ENCODE peak calls at places on chromosomes 3 and 15, in eight cellular contexts. Q, X, W, V, P, K, A and Z are unnamed samples. For H3K36me3, the result is how much of the 10 kb centered on the place peaks cover.

GRCh38 chr3:66620185-66620803 is 119.5 kb upstream of the LRIG1 start:
- DNase-seq in Q (no peak), X (no peak), W (no peak), V (no peak), P (no peak), K (no peak), A (no peak), Z (no peak)

GRCh38 chr15:57079446-57079845 is 161.0 kb downstream of the TCF12 start:
- DNase-seq in Q (no peak), X (no peak), W (peak), V (no peak), P (no peak), K (no peak), A (no peak), Z (no peak)

GRCh38 chr15:31262143-31262530 is 64.5 kb upstream of the KLF13 start:
- DNase-seq in Q (no peak), X (no peak), W (no peak), V (no peak), P (no peak), K (peak), A (no peak), Z (no peak)

GRCh38 chr3:60594025-60594424 is 657.2 kb downstream of the FHIT start:
- DNase-seq in Q (peak), X (no peak), W (peak), V (peak), P (peak), K (no peak), A (peak), Z (peak)

GRCh38 chr15:101092186-101092866 is 159.5 kb downstream of the CHSY1 start:
- DNase-seq in Q (no peak), X (no peak), W (no peak), V (no peak), P (no peak), K (no peak), A (no peak), Z (no peak)

GRCh38 chr3:146421814-146422748 is 47.3 kb downstream of the PLSCR2 start:
- DNase-seq in Q (no peak), X (no peak), W (peak), V (peak), P (no peak), K (no peak), A (no peak), Z (peak)

GRCh38 chr3:72909591-72909990 is 21.7 kb downstream of the GXYLT2 start:
- DNase-seq in Q (no peak), X (no peak), W (no peak), V (no peak), P (no peak), K (no peak), A (no peak), Z (no peak)

GRCh38 chr3:180408654-180409053 is 193.3 kb upstream of the TTC14 start:
- DNase-seq in Q (no peak), X (no peak), W (peak), V (peak), P (no peak), K (no peak), A (no peak), Z (peak)

GRCh38 chr15:39279331-39279730 is 301.5 kb upstream of the THBS1 start:
- DNase-seq in Q (no peak), X (no peak), W (no peak), V (no peak), P (no peak), K (no peak), A (no peak), Z (no peak)

GRCh38 chr3:149783576-149783975 is 8.8 kb downstream of the ANKUB1 start:
- DNase-seq in Q (no peak), X (peak), W (peak), V (peak), P (no peak), K (no peak), A (no peak), Z (peak)
- H3K4me3 ChIP-seq in Q (no peak), X (no peak), W (peak), V (no peak), P (no peak), K (no peak), A (no peak), Z (no peak)

GRCh38 chr3:124969963-124970722 is 35.6 kb upstream of the MUC13 start:
- DNase-seq in Q (no peak), X (no peak), W (no peak), V (no peak), P (no peak), K (no peak), A (no peak), Z (no peak)

GRCh38 chr3:124969190-124969589 is 34.6 kb upstream of the MUC13 start:
- DNase-seq in Q (no peak), X (no peak), W (no peak), V (no peak), P (no peak), K (no peak), A (no peak), Z (no peak)

GRCh38 chr3:124966557-124967480 is 32.3 kb upstream of the MUC13 start:
- DNase-seq in Q (no peak), X (no peak), W (no peak), V (no peak), P (peak), K (no peak), A (no peak), Z (no peak)

GRCh38 chr3:124965413-124965812 is 30.9 kb upstream of the MUC13 start:
- DNase-seq in Q (no peak), X (no peak), W (no peak), V (no peak), P (no peak), K (no peak), A (no peak), Z (no peak)

GRCh38 chr3:124967964-124968363 is 33.4 kb upstream of the MUC13 start:
- DNase-seq in Q (no peak), X (no peak), W (no peak), V (no peak), P (no peak), K (no peak), A (no peak), Z (no peak)
- H3K36me3 ChIP-seq in Q (under half), X (under half), W (under half), V (under half), P (under half), K (under half), A (under half), Z (under half)

GRCh38 chr3:111978833-111979688 is at the start of gene ABHD10:
- DNase-seq in Q (peak), X (peak), W (peak), V (peak), P (peak), K (peak), A (peak), Z (peak)
- TF ChIP-seq CTCF in Q (no peak), X (no peak), W (no peak), V (no peak), P (no peak), K (no peak), A (no peak), Z (no peak)

GRCh38 chr15:99140590-99140989 is 35.7 kb downstream of the SYNM start:
- DNase-seq in Q (no peak), X (no peak), W (no peak), V (no peak), P (no peak), K (no peak), A (no peak), Z (no peak)
- H3K4me3 ChIP-seq in Q (no peak), X (no peak), W (no peak), V (no peak), P (no peak), K (no peak), A (no peak), Z (no peak)

GRCh38 chr3:170909129-170909903 is 879 bp upstream of the EIF5A2 start:
- DNase-seq in Q (no peak), X (no peak), W (peak), V (peak), P (no peak), K (no peak), A (peak), Z (peak)
- H3K36me3 ChIP-seq in Q (under half), X (under half), W (under half), V (under half), P (under half), K (under half), A (under half), Z (under half)

DNA sequence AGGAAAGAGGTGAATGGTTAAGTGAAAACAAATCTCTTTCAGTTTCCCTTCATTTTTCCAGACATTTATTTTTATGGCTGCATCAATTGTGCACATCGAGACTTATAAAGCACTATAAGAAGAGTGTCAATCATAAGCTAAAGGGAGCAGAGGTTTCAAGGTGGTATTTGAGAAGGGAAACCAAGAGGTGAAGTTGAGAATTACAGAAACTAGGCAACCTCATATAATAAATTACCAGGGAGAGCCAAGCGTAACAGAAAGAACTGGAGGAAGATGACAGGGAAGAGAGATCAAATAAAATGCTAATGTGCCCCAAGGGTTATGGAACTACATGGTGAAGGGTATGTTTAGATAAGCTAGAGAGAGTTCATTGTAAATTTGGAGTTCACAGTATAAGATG is 6.3 kb upstream of the CCDC54 start:
- DNase-seq in Q (no peak), X (no peak), W (no peak), V (no peak), P (no peak), K (no peak), A (no peak), Z (no peak)
- TF ChIP-seq CTCF in Q (no peak), X (no peak), W (no peak), V (no peak), P (no peak), K (no peak), A (no peak), Z (no peak)

GRCh38 chr3:108221911-108222812 is at the start of gene IFT57:
- DNase-seq in Q (peak), X (peak), W (peak), V (peak), P (peak), K (peak), A (peak), Z (peak)
- H3K4me3 ChIP-seq in Q (peak), X (peak), W (peak), V (peak), P (peak), K (peak), A (peak), Z (peak)

GRCh38 chr15:22941179-22941578 is 39.0 kb downstream of the CYFIP1 start:
- DNase-seq in Q (no peak), X (no peak), W (no peak), V (no peak), P (peak), K (no peak), A (no peak), Z (no peak)
- H3K36me3 ChIP-seq in Q (half or more), X (under half), W (under half), V (under half), P (under half), K (under half), A (under half), Z (under half)

GRCh38 chr3:152938974-152939636 is 104.2 kb downstream of the P2RY1 start:
- DNase-seq in Q (no peak), X (no peak), W (no peak), V (no peak), P (no peak), K (no peak), A (no peak), Z (no peak)
- TF ChIP-seq CTCF in Q (no peak), X (no peak), W (no peak), V (no peak), P (no peak), K (no peak), A (no peak), Z (no peak)

GRCh38 chr15:27058939-27059338 is 88.0 kb downstream of the GABRG3 start:
- DNase-seq in Q (no peak), X (no peak), W (no peak), V (no peak), P (no peak), K (no peak), A (no peak), Z (no peak)

GRCh38 chr15:27061739-27062138 is 90.8 kb downstream of the GABRG3 start:
- DNase-seq in Q (no peak), X (no peak), W (no peak), V (no peak), P (no peak), K (no peak), A (no peak), Z (no peak)

GRCh38 chr15:27059610-27060202 is 88.7 kb downstream of the GABRG3 start:
- DNase-seq in Q (no peak), X (peak), W (peak), V (no peak), P (peak), K (no peak), A (no peak), Z (peak)

GRCh38 chr15:27054426-27054825 is 83.4 kb downstream of the GABRG3 start:
- DNase-seq in Q (no peak), X (no peak), W (no peak), V (no peak), P (no peak), K (no peak), A (no peak), Z (no peak)

GRCh38 chr15:27057904-27058645 is 87.1 kb downstream of the GABRG3 start:
- DNase-seq in Q (no peak), X (no peak), W (peak), V (no peak), P (no peak), K (no peak), A (no peak), Z (peak)
- H3K4me3 ChIP-seq in Q (no peak), X (no peak), W (peak), V (no peak), P (no peak), K (no peak), A (no peak), Z (no peak)